ENCODE peak calls at places on chromosome 10, in ten cellular contexts. One of them, this sample, is unnamed.

GRCh38 chr10:105140600-105140999 is 499.5 kb downstream of the SORCS3 start:
- DNase-seq in Calu3: no peak
- DNase-seq in occipital lobe: no peak
- DNase-seq in progenitor cell of endocrine pancreas: no peak
- DNase-seq in right atrium auricular region: no peak
- DNase-seq in right cardiac atrium: no peak
- DNase-seq in upper lobe of right lung: no peak
- DNase-seq in iris pigment epithelial cell: no peak
- DNase-seq in activated T-helper 2 cell treated with anti-CD3 and anti-CD28 coated beads, Interferon-gamma antibody, Interleukin-2, Interleukin-4, amounts not matched to agents 10 μg/mL and 5 μg/mL and 100 μg/mL, durations not matched to agents 14 hours and 24 hours and 36 hours: no peak
- DNase-seq in cardiac septum: no peak
- DNase-seq in this sample: no peak

GRCh38 chr10:1412531-1413189 is 324.7 kb downstream of the ADARB2 start:
- DNase-seq in Calu3: no peak
- DNase-seq in occipital lobe: no peak
- DNase-seq in progenitor cell of endocrine pancreas: no peak
- DNase-seq in right atrium auricular region: peak
- DNase-seq in right cardiac atrium: no peak
- DNase-seq in upper lobe of right lung: no peak
- DNase-seq in iris pigment epithelial cell: no peak
- DNase-seq in activated T-helper 2 cell treated with anti-CD3 and anti-CD28 coated beads, Interferon-gamma antibody, Interleukin-2, Interleukin-4, amounts not matched to agents 10 μg/mL and 5 μg/mL and 100 μg/mL, durations not matched to agents 14 hours and 24 hours and 36 hours: no peak
- DNase-seq in cardiac septum: no peak
- DNase-seq in this sample: no peak

GRCh38 chr10:132422931-132423813 is 26.2 kb downstream of the PWWP2B start:
- DNase-seq in Calu3: no peak
- DNase-seq in occipital lobe: peak
- DNase-seq in progenitor cell of endocrine pancreas: no peak
- DNase-seq in right atrium auricular region: no peak
- DNase-seq in right cardiac atrium: peak
- DNase-seq in upper lobe of right lung: no peak
- DNase-seq in iris pigment epithelial cell: no peak
- DNase-seq in activated T-helper 2 cell treated with anti-CD3 and anti-CD28 coated beads, Interferon-gamma antibody, Interleukin-2, Interleukin-4, amounts not matched to agents 10 μg/mL and 5 μg/mL and 100 μg/mL, durations not matched to agents 14 hours and 24 hours and 36 hours: no peak
- DNase-seq in cardiac septum: no peak
- DNase-seq in this sample: no peak

GRCh38 chr10:30600005-30600404 is 29.5 kb downstream of the LYZL2 start:
- DNase-seq in Calu3: no peak
- DNase-seq in occipital lobe: no peak
- DNase-seq in progenitor cell of endocrine pancreas: no peak
- DNase-seq in right atrium auricular region: no peak
- DNase-seq in right cardiac atrium: no peak
- DNase-seq in upper lobe of right lung: no peak
- DNase-seq in iris pigment epithelial cell: peak
- DNase-seq in activated T-helper 2 cell treated with anti-CD3 and anti-CD28 coated beads, Interferon-gamma antibody, Interleukin-2, Interleukin-4, amounts not matched to agents 10 μg/mL and 5 μg/mL and 100 μg/mL, durations not matched to agents 14 hours and 24 hours and 36 hours: no peak
- DNase-seq in cardiac septum: no peak
- DNase-seq in this sample: no peak

GRCh38 chr10:106011189-106011744 is 1153.2 kb downstream of the SORCS1 start:
- DNase-seq in Calu3: no peak
- DNase-seq in occipital lobe: no peak
- DNase-seq in progenitor cell of endocrine pancreas: no peak
- DNase-seq in right atrium auricular region: no peak
- DNase-seq in right cardiac atrium: no peak
- DNase-seq in upper lobe of right lung: no peak
- DNase-seq in iris pigment epithelial cell: no peak
- DNase-seq in activated T-helper 2 cell treated with anti-CD3 and anti-CD28 coated beads, Interferon-gamma antibody, Interleukin-2, Interleukin-4, amounts not matched to agents 10 μg/mL and 5 μg/mL and 100 μg/mL, durations not matched to agents 14 hours and 24 hours and 36 hours: no peak
- DNase-seq in cardiac septum: no peak
- DNase-seq in this sample: no peak

GRCh38 chr10:78164687-78165086 is 131.0 kb downstream of the RPS24 start:
- DNase-seq in Calu3: no peak
- DNase-seq in occipital lobe: no peak
- DNase-seq in progenitor cell of endocrine pancreas: no peak
- DNase-seq in right atrium auricular region: no peak
- DNase-seq in right cardiac atrium: no peak
- DNase-seq in upper lobe of right lung: no peak
- DNase-seq in iris pigment epithelial cell: no peak
- DNase-seq in activated T-helper 2 cell treated with anti-CD3 and anti-CD28 coated beads, Interferon-gamma antibody, Interleukin-2, Interleukin-4, amounts not matched to agents 10 μg/mL and 5 μg/mL and 100 μg/mL, durations not matched to agents 14 hours and 24 hours and 36 hours: no peak
- DNase-seq in cardiac septum: no peak
- DNase-seq in this sample: no peak

GRCh38 chr10:125916977-125917376 is 20.6 kb downstream of the FANK1 start:
- DNase-seq in Calu3: no peak
- DNase-seq in occipital lobe: no peak
- DNase-seq in progenitor cell of endocrine pancreas: no peak
- DNase-seq in right atrium auricular region: no peak
- DNase-seq in right cardiac atrium: no peak
- DNase-seq in upper lobe of right lung: no peak
- DNase-seq in iris pigment epithelial cell: no peak
- DNase-seq in activated T-helper 2 cell treated with anti-CD3 and anti-CD28 coated beads, Interferon-gamma antibody, Interleukin-2, Interleukin-4, amounts not matched to agents 10 μg/mL and 5 μg/mL and 100 μg/mL, durations not matched to agents 14 hours and 24 hours and 36 hours: no peak
- DNase-seq in cardiac septum: no peak
- DNase-seq in this sample: no peak

GRCh38 chr10:44811072-44811471 is 100.1 kb upstream of the TMEM72 start:
- DNase-seq in Calu3: no peak
- DNase-seq in occipital lobe: no peak
- DNase-seq in progenitor cell of endocrine pancreas: no peak
- DNase-seq in right atrium auricular region: no peak
- DNase-seq in right cardiac atrium: peak
- DNase-seq in upper lobe of right lung: no peak
- DNase-seq in iris pigment epithelial cell: no peak
- DNase-seq in activated T-helper 2 cell treated with anti-CD3 and anti-CD28 coated beads, Interferon-gamma antibody, Interleukin-2, Interleukin-4, amounts not matched to agents 10 μg/mL and 5 μg/mL and 100 μg/mL, durations not matched to agents 14 hours and 24 hours and 36 hours: no peak
- DNase-seq in cardiac septum: no peak
- DNase-seq in this sample: no peak

GRCh38 chr10:92420554-92421275 is 129.7 kb downstream of the MARCHF5 start:
- DNase-seq in Calu3: no peak
- DNase-seq in occipital lobe: no peak
- DNase-seq in progenitor cell of endocrine pancreas: no peak
- DNase-seq in right atrium auricular region: no peak
- DNase-seq in right cardiac atrium: no peak
- DNase-seq in upper lobe of right lung: no peak
- DNase-seq in iris pigment epithelial cell: peak
- DNase-seq in activated T-helper 2 cell treated with anti-CD3 and anti-CD28 coated beads, Interferon-gamma antibody, Interleukin-2, Interleukin-4, amounts not matched to agents 10 μg/mL and 5 μg/mL and 100 μg/mL, durations not matched to agents 14 hours and 24 hours and 36 hours: no peak
- DNase-seq in cardiac septum: no peak
- DNase-seq in this sample: no peak

GRCh38 chr10:44962870-44963738 is 3.5 kb downstream of the RASSF4 start:
- DNase-seq in Calu3: no peak
- DNase-seq in occipital lobe: no peak
- DNase-seq in progenitor cell of endocrine pancreas: no peak
- DNase-seq in right atrium auricular region: peak
- DNase-seq in right cardiac atrium: no peak
- DNase-seq in upper lobe of right lung: no peak
- DNase-seq in iris pigment epithelial cell: no peak
- DNase-seq in activated T-helper 2 cell treated with anti-CD3 and anti-CD28 coated beads, Interferon-gamma antibody, Interleukin-2, Interleukin-4, amounts not matched to agents 10 μg/mL and 5 μg/mL and 100 μg/mL, durations not matched to agents 14 hours and 24 hours and 36 hours: peak
- DNase-seq in cardiac septum: no peak
- DNase-seq in this sample: no peak

GRCh38 chr10:99870051-99870730 is 87.8 kb downstream of the ABCC2 start:
- DNase-seq in Calu3: no peak
- DNase-seq in occipital lobe: no peak
- DNase-seq in progenitor cell of endocrine pancreas: no peak
- DNase-seq in right atrium auricular region: no peak
- DNase-seq in right cardiac atrium: no peak
- DNase-seq in upper lobe of right lung: no peak
- DNase-seq in iris pigment epithelial cell: no peak
- DNase-seq in activated T-helper 2 cell treated with anti-CD3 and anti-CD28 coated beads, Interferon-gamma antibody, Interleukin-2, Interleukin-4, amounts not matched to agents 10 μg/mL and 5 μg/mL and 100 μg/mL, durations not matched to agents 14 hours and 24 hours and 36 hours: peak
- DNase-seq in cardiac septum: no peak
- DNase-seq in this sample: peak

GRCh38 chr10:103901299-103901698 is 16.7 kb downstream of the STN1 start:
- DNase-seq in Calu3: no peak
- DNase-seq in occipital lobe: no peak
- DNase-seq in progenitor cell of endocrine pancreas: no peak
- DNase-seq in right atrium auricular region: no peak
- DNase-seq in right cardiac atrium: no peak
- DNase-seq in upper lobe of right lung: no peak
- DNase-seq in iris pigment epithelial cell: no peak
- DNase-seq in activated T-helper 2 cell treated with anti-CD3 and anti-CD28 coated beads, Interferon-gamma antibody, Interleukin-2, Interleukin-4, amounts not matched to agents 10 μg/mL and 5 μg/mL and 100 μg/mL, durations not matched to agents 14 hours and 24 hours and 36 hours: no peak
- DNase-seq in cardiac septum: no peak
- DNase-seq in this sample: no peak

GRCh38 chr10:69179089-69179742 is 818 bp upstream of the SUPV3L1 start:
- DNase-seq in Calu3: peak
- DNase-seq in occipital lobe: no peak
- DNase-seq in progenitor cell of endocrine pancreas: no peak
- DNase-seq in right atrium auricular region: no peak
- DNase-seq in right cardiac atrium: no peak
- DNase-seq in upper lobe of right lung: no peak
- DNase-seq in iris pigment epithelial cell: peak
- DNase-seq in activated T-helper 2 cell treated with anti-CD3 and anti-CD28 coated beads, Interferon-gamma antibody, Interleukin-2, Interleukin-4, amounts not matched to agents 10 μg/mL and 5 μg/mL and 100 μg/mL, durations not matched to agents 14 hours and 24 hours and 36 hours: peak
- DNase-seq in cardiac septum: no peak
- DNase-seq in this sample: peak

GRCh38 chr10:113007821-113008220 is 57.8 kb downstream of the TCF7L2 start:
- DNase-seq in Calu3: no peak
- DNase-seq in occipital lobe: no peak
- DNase-seq in progenitor cell of endocrine pancreas: no peak
- DNase-seq in right atrium auricular region: no peak
- DNase-seq in right cardiac atrium: no peak
- DNase-seq in upper lobe of right lung: no peak
- DNase-seq in iris pigment epithelial cell: no peak
- DNase-seq in activated T-helper 2 cell treated with anti-CD3 and anti-CD28 coated beads, Interferon-gamma antibody, Interleukin-2, Interleukin-4, amounts not matched to agents 10 μg/mL and 5 μg/mL and 100 μg/mL, durations not matched to agents 14 hours and 24 hours and 36 hours: no peak
- DNase-seq in cardiac septum: no peak
- DNase-seq in this sample: no peak

GRCh38 chr10:43265799-43266721 is 805 bp downstream of the RASGEF1A start:
- DNase-seq in Calu3: peak
- DNase-seq in occipital lobe: no peak
- DNase-seq in progenitor cell of endocrine pancreas: peak
- DNase-seq in right atrium auricular region: peak
- DNase-seq in right cardiac atrium: no peak
- DNase-seq in upper lobe of right lung: peak
- DNase-seq in iris pigment epithelial cell: no peak
- DNase-seq in activated T-helper 2 cell treated with anti-CD3 and anti-CD28 coated beads, Interferon-gamma antibody, Interleukin-2, Interleukin-4, amounts not matched to agents 10 μg/mL and 5 μg/mL and 100 μg/mL, durations not matched to agents 14 hours and 24 hours and 36 hours: no peak
- DNase-seq in cardiac septum: no peak
- DNase-seq in this sample: no peak

GRCh38 chr10:69632516-69633199 is 2.6 kb downstream of the FAM241B start:
- DNase-seq in Calu3: no peak
- DNase-seq in occipital lobe: no peak
- DNase-seq in progenitor cell of endocrine pancreas: no peak
- DNase-seq in right atrium auricular region: peak
- DNase-seq in right cardiac atrium: no peak
- DNase-seq in upper lobe of right lung: no peak
- DNase-seq in iris pigment epithelial cell: no peak
- DNase-seq in activated T-helper 2 cell treated with anti-CD3 and anti-CD28 coated beads, Interferon-gamma antibody, Interleukin-2, Interleukin-4, amounts not matched to agents 10 μg/mL and 5 μg/mL and 100 μg/mL, durations not matched to agents 14 hours and 24 hours and 36 hours: no peak
- DNase-seq in cardiac septum: no peak
- DNase-seq in this sample: no peak

GRCh38 chr10:4840151-4840550 is 14.1 kb downstream of the AKR1E2 start:
- DNase-seq in Calu3: no peak
- DNase-seq in occipital lobe: no peak
- DNase-seq in progenitor cell of endocrine pancreas: no peak
- DNase-seq in right atrium auricular region: no peak
- DNase-seq in right cardiac atrium: no peak
- DNase-seq in upper lobe of right lung: no peak
- DNase-seq in iris pigment epithelial cell: no peak
- DNase-seq in activated T-helper 2 cell treated with anti-CD3 and anti-CD28 coated beads, Interferon-gamma antibody, Interleukin-2, Interleukin-4, amounts not matched to agents 10 μg/mL and 5 μg/mL and 100 μg/mL, durations not matched to agents 14 hours and 24 hours and 36 hours: no peak
- DNase-seq in cardiac septum: no peak
- DNase-seq in this sample: no peak

GRCh38 chr10:22340362-22341189 is 4.7 kb upstream of the SPAG6 start:
- DNase-seq in Calu3: peak
- DNase-seq in occipital lobe: peak
- DNase-seq in progenitor cell of endocrine pancreas: peak
- DNase-seq in right atrium auricular region: peak
- DNase-seq in right cardiac atrium: peak
- DNase-seq in upper lobe of right lung: peak
- DNase-seq in iris pigment epithelial cell: peak
- DNase-seq in activated T-helper 2 cell treated with anti-CD3 and anti-CD28 coated beads, Interferon-gamma antibody, Interleukin-2, Interleukin-4, amounts not matched to agents 10 μg/mL and 5 μg/mL and 100 μg/mL, durations not matched to agents 14 hours and 24 hours and 36 hours: peak
- DNase-seq in cardiac septum: peak
- DNase-seq in this sample: peak

GRCh38 chr10:94092848-94093247 is 99.1 kb downstream of the PLCE1 start:
- DNase-seq in Calu3: no peak
- DNase-seq in occipital lobe: no peak
- DNase-seq in progenitor cell of endocrine pancreas: no peak
- DNase-seq in right atrium auricular region: no peak
- DNase-seq in right cardiac atrium: no peak
- DNase-seq in upper lobe of right lung: no peak
- DNase-seq in iris pigment epithelial cell: peak
- DNase-seq in activated T-helper 2 cell treated with anti-CD3 and anti-CD28 coated beads, Interferon-gamma antibody, Interleukin-2, Interleukin-4, amounts not matched to agents 10 μg/mL and 5 μg/mL and 100 μg/mL, durations not matched to agents 14 hours and 24 hours and 36 hours: no peak
- DNase-seq in cardiac septum: no peak
- DNase-seq in this sample: no peak

This sample was measured in T-helper 2 cell treated with Interferon-gamma antibody and Interleukin-4, amounts not matched to agents 5 μg/mL and 100 μg/mL, for 36 hours.